ENCODE peak calls at places on chromosomes 6 and 20, in eight cellular contexts. P is NCI-H1436; T is AG04449; Z is Daoy; R is fibroblast of the aortic adventitia; Q is activated CD4-positive, alpha-beta T cell treated with anti-CD3 and anti-CD28 coated beads, Interleukin-2, amount 10 ng/mL, durations not matched to agents 24 days and 14 days; L is upper lobe of right lung; W is SHP77. M is an unnamed sample.

GRCh38 chr6:84897874-84898635 is 133.7 kb upstream of the TBX18 start:
- DNase-seq in P (no peak), T (peak; percentile 10), Z (peak; percentile 57), R (peak; percentile 46), Q (peak; percentile 10), L (no peak), W (peak; percentile 20), M (no peak)

GRCh38 chr6:111150577-111150976 is 63.3 kb downstream of the SLC16A10 start:
- DNase-seq in P (no peak), T (no peak), Z (no peak), R (no peak), Q (no peak), L (no peak), W (no peak), M (no peak)

GRCh38 chr20:46670585-46671584 is 18.4 kb downstream of the TP53RK start:
- DNase-seq in P (no peak), T (no peak), Z (no peak), R (no peak), Q (no peak), L (no peak), W (no peak), M (no peak)

GRCh38 chr20:63697357-63697867 is 960 bp downstream of the TNFRSF6B start:
- DNase-seq in P (no peak), T (no peak), Z (peak; percentile 53), R (no peak), Q (no peak), L (no peak), W (no peak), M (no peak)

GRCh38 chr20:58706150-58706892 is 13.7 kb downstream of the NPEPL1 start:
- DNase-seq in P (no peak), T (no peak), Z (no peak), R (no peak), Q (no peak), L (no peak), W (no peak), M (no peak)

GRCh38 chr6:167031082-167031709 is 32.0 kb downstream of the CEP43 start:
- DNase-seq in P (no peak), T (no peak), Z (no peak), R (peak; percentile 11), Q (peak; percentile 40), L (no peak), W (no peak), M (no peak)

GRCh38 chr6:85576479-85576878 is 17.2 kb downstream of the SNX14 start:
- DNase-seq in P (no peak), T (no peak), Z (no peak), R (no peak), Q (no peak), L (no peak), W (no peak), M (no peak)

GRCh38 chr6:106300944-106301343 is 24.6 kb downstream of the ATG5 start:
- DNase-seq in P (peak; percentile 10), T (no peak), Z (peak; percentile 15), R (peak; percentile 79), Q (no peak), L (no peak), W (no peak), M (peak; percentile 21)

GRCh38 chr6:39786636-39787035 is 5.5 kb upstream of the DAAM2 start:
- DNase-seq in P (no peak), T (no peak), Z (no peak), R (no peak), Q (no peak), L (no peak), W (no peak), M (no peak)

GRCh38 chr6:51464956-51465355 is 622.5 kb downstream of the PKHD1 start:
- DNase-seq in P (no peak), T (no peak), Z (no peak), R (no peak), Q (no peak), L (no peak), W (no peak), M (no peak)

GRCh38 chr6:1127597-1128288 is 184.2 kb upstream of the FOXQ1 start:
- DNase-seq in P (no peak), T (no peak), Z (no peak), R (no peak), Q (no peak), L (no peak), W (no peak), M (no peak)

GRCh38 chr6:158560787-158561246 is 926 bp downstream of the TMEM181 start:
- DNase-seq in P (no peak), T (no peak), Z (peak; percentile 32), R (peak; percentile 22), Q (peak; percentile 76), L (peak; percentile 68), W (peak; percentile 21), M (no peak)

GRCh38 chr6:126444874-126445273 is 105.0 kb downstream of the CENPW start:
- DNase-seq in P (no peak), T (no peak), Z (no peak), R (peak; percentile 14), Q (no peak), L (no peak), W (no peak), M (no peak)

GRCh38 chr20:50330504-50331313 is 140.1 kb downstream of the CEBPB start:
- DNase-seq in P (no peak), T (no peak), Z (peak; percentile 67), R (no peak), Q (no peak), L (no peak), W (no peak), M (no peak)

GRCh38 chr6:149237464-149237863 is 80.0 kb upstream of the TAB2 start:
- DNase-seq in P (no peak), T (no peak), Z (no peak), R (no peak), Q (no peak), L (no peak), W (no peak), M (no peak)

GRCh38 chr6:152380993-152381898 is 255.9 kb downstream of the SYNE1 start:
- DNase-seq in P (no peak), T (peak; percentile 92), Z (peak; percentile 67), R (peak; percentile 98), Q (no peak), L (peak; percentile 77), W (no peak), M (peak; percentile 88)

GRCh38 chr20:4160761-4161305 is 145.5 kb upstream of the RNF24 start:
- DNase-seq in P (no peak), T (no peak), Z (peak; percentile 69), R (peak; percentile 43), Q (peak; percentile 76), L (peak; percentile 63), W (no peak), M (no peak)

GRCh38 chr6:143180860-143181259 is 120.2 kb downstream of the AIG1 start:
- DNase-seq in P (no peak), T (no peak), Z (no peak), R (peak; percentile 25), Q (no peak), L (no peak), W (no peak), M (no peak)

GRCh38 chr6:89999154-89999553 is 104.9 kb downstream of the GJA10 start:
- DNase-seq in P (peak; percentile 97), T (no peak), Z (peak; percentile 93), R (no peak), Q (no peak), L (no peak), W (peak; percentile 80), M (no peak)